ENCODE peak calls at places on chromosomes 5 and 9, in five cellular contexts. N, L, C, F and J are unnamed samples.

GRCh38 chr5:56088967-56089829 is 94.4 kb upstream of the IL6ST start:
- DNase-seq in N (no peak), L (no peak), C (peak; percentile 65), F (peak; percentile 74), J (no peak)

GRCh38 chr5:131316026-131316425 is 52.2 kb downstream of the CDC42SE2 start:
- DNase-seq in N (no peak), L (no peak), C (no peak), F (no peak), J (no peak)

GRCh38 chr5:100726116-100726515 is 177.0 kb downstream of the ST8SIA4 start:
- DNase-seq in N (no peak), L (no peak), C (no peak), F (no peak), J (no peak)

GRCh38 chr5:9034671-9035070 is 511.2 kb downstream of the SEMA5A start:
- DNase-seq in N (no peak), L (no peak), C (no peak), F (no peak), J (no peak)

GRCh38 chr5:69450116-69450515 is 35.2 kb downstream of the MARVELD2 start:
- DNase-seq in N (no peak), L (no peak), C (no peak), F (no peak), J (no peak)

GRCh38 chr5:154205441-154206117 is 15.0 kb downstream of the GALNT10 start:
- DNase-seq in N (no peak), L (no peak), C (no peak), F (no peak), J (no peak)

GRCh38 chr5:158287643-158288228 is 428.8 kb upstream of the CLINT1 start:
- DNase-seq in N (no peak), L (no peak), C (no peak), F (no peak), J (peak; percentile 15)

GRCh38 chr5:53934126-53934856 is 373.9 kb downstream of the NDUFS4 start:
- DNase-seq in N (no peak), L (no peak), C (no peak), F (no peak), J (no peak)

GRCh38 chr9:126057869-126058467 is 268.7 kb upstream of the MVB12B start:
- DNase-seq in N (no peak), L (no peak), C (no peak), F (no peak), J (no peak)

GRCh38 chr9:114039484-114039883 is 38.6 kb downstream of the AMBP start:
- DNase-seq in N (no peak), L (peak; percentile 19), C (no peak), F (no peak), J (no peak)

GRCh38 chr9:3732077-3733038 is 206.6 kb upstream of the RFX3 start:
- DNase-seq in N (peak; percentile 69), L (no peak), C (peak; percentile 70), F (peak; percentile 64), J (peak; percentile 51)

GRCh38 chr5:132227485-132228240 is at the start of gene P4HA2:
- DNase-seq in N (no peak), L (peak; percentile 86), C (peak; percentile 64), F (no peak), J (peak; percentile 86)

GRCh38 chr5:453725-454481 is 10.9 kb downstream of the EXOC3 start:
- DNase-seq in N (no peak), L (no peak), C (no peak), F (no peak), J (no peak)
- TF ChIP-seq SUZ12 in N (no peak), L (no peak), C (no peak), F (no peak), J (no peak)

GRCh38 chr5:146208916-146209522 is 5.6 kb downstream of the RBM27 start:
- DNase-seq in N (no peak), L (no peak), C (no peak), F (no peak), J (no peak)
- TF ChIP-seq SUZ12 in N (no peak), L (no peak), C (no peak), F (no peak), J (no peak)

GRCh38 chr5:1464096-1464446 is 18.8 kb upstream of the SLC6A3 start:
- DNase-seq in N (no peak), L (no peak), C (no peak), F (no peak), J (no peak)
- TF ChIP-seq SUZ12 in N (no peak), L (no peak), C (no peak), F (no peak), J (no peak)

DNA sequence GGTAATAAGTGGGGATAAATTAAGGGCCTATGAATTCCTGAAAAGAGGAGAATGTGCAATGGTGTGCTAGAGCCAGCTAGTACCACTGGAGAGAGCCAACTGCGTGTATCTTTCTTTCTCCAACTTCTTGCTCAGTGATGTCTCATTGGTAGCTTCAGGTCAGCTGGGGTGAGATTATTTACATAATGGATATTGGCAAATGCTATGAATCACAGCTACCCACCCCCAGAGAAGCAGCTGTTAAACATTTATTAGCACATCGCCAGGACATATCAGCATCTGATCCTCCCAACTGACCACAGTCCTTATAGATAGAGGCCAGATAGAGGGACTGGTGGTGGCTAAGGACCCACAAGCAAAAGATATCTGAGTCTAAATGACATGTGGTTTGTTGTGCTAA is 421.3 kb downstream of the ACTL7B start:
- DNase-seq in N (no peak), L (no peak), C (no peak), F (no peak), J (no peak)
- TF ChIP-seq SUZ12 in N (no peak), L (no peak), C (no peak), F (no peak), J (no peak)